ENCODE peak calls at places on chromosomes 12 and 14, in four cellular contexts. One of them, this sample, is unnamed.

GRCh38 chr14:101152855-101153254 is 249.3 kb upstream of the RTL1 start:
- DNase-seq in HepG2: no peak
- DNase-seq in GM12878: no peak
- DNase-seq in K562: no peak
- DNase-seq in this sample: no peak

GRCh38 chr12:38664661-38665269 is 240.6 kb downstream of the CPNE8 start:
- DNase-seq in HepG2: peak; percentile 16
- DNase-seq in GM12878: peak; percentile 15
- DNase-seq in K562: no peak
- DNase-seq in this sample: peak; percentile 23

GRCh38 chr12:95017482-95017881 is 14.0 kb upstream of the NDUFA12 start:
- DNase-seq in HepG2: no peak
- DNase-seq in GM12878: no peak
- DNase-seq in K562: no peak
- DNase-seq in this sample: no peak

GRCh38 chr12:49842519-49843352 is at the start of gene BCDIN3D:
- DNase-seq in HepG2: peak; percentile 83
- DNase-seq in GM12878: peak; percentile 66
- DNase-seq in K562: peak; percentile 91
- DNase-seq in this sample: peak; percentile 79

GRCh38 chr14:25220514-25220913 is 170.6 kb upstream of the STXBP6 start:
- DNase-seq in HepG2: no peak
- DNase-seq in GM12878: no peak
- DNase-seq in K562: no peak
- DNase-seq in this sample: no peak

GRCh38 chr12:1013618-1014489 is 22.8 kb downstream of the ERC1 start:
- DNase-seq in HepG2: no peak
- DNase-seq in GM12878: no peak
- DNase-seq in K562: no peak
- DNase-seq in this sample: no peak

GRCh38 chr14:40981247-40981646 is 625.4 kb upstream of the LRFN5 start:
- DNase-seq in HepG2: no peak
- DNase-seq in GM12878: no peak
- DNase-seq in K562: no peak
- DNase-seq in this sample: no peak

GRCh38 chr12:53551889-53552291 is 44.6 kb upstream of the NPFF start:
- DNase-seq in HepG2: no peak
- DNase-seq in GM12878: no peak
- DNase-seq in K562: no peak
- DNase-seq in this sample: no peak

GRCh38 chr12:119415714-119416113 is 81.2 kb downstream of the CCDC60 start:
- DNase-seq in HepG2: no peak
- DNase-seq in GM12878: no peak
- DNase-seq in K562: no peak
- DNase-seq in this sample: no peak

GRCh38 chr14:28765169-28765906 is 1.2 kb upstream of the FOXG1 start:
- DNase-seq in HepG2: no peak
- DNase-seq in GM12878: no peak
- DNase-seq in K562: no peak
- DNase-seq in this sample: no peak

GRCh38 chr12:85308374-85308773 is 28.4 kb downstream of the ALX1 start:
- DNase-seq in HepG2: no peak
- DNase-seq in GM12878: no peak
- DNase-seq in K562: no peak
- DNase-seq in this sample: no peak

GRCh38 chr14:81366259-81366658 is 33.9 kb downstream of the STON2 start:
- DNase-seq in HepG2: no peak
- DNase-seq in GM12878: no peak
- DNase-seq in K562: no peak
- DNase-seq in this sample: no peak

GRCh38 chr14:94305620-94306019 is 12.6 kb upstream of the SERPINA10 start:
- DNase-seq in HepG2: no peak
- DNase-seq in GM12878: no peak
- DNase-seq in K562: no peak
- DNase-seq in this sample: no peak

GRCh38 chr12:55041651-55042050 is 21.9 kb downstream of the NEUROD4 start:
- DNase-seq in HepG2: no peak
- DNase-seq in GM12878: no peak
- DNase-seq in K562: no peak
- DNase-seq in this sample: no peak

GRCh38 chr12:32163596-32163995 is 56.9 kb downstream of the BICD1 start:
- DNase-seq in HepG2: no peak
- DNase-seq in GM12878: no peak
- DNase-seq in K562: no peak
- DNase-seq in this sample: no peak

GRCh38 chr12:52032431-52032796 is 18.8 kb upstream of the NR4A1 start:
- DNase-seq in HepG2: no peak
- DNase-seq in GM12878: no peak
- DNase-seq in K562: no peak
- DNase-seq in this sample: no peak

GRCh38 chr14:50477760-50478159 is 54.6 kb downstream of the MAP4K5 start:
- DNase-seq in HepG2: no peak
- DNase-seq in GM12878: no peak
- DNase-seq in K562: no peak
- DNase-seq in this sample: no peak

GRCh38 chr14:68651652-68652432 is 141.0 kb downstream of the ZFP36L1 start:
- DNase-seq in HepG2: no peak
- DNase-seq in GM12878: no peak
- DNase-seq in K562: no peak
- DNase-seq in this sample: no peak

GRCh38 chr12:108543642-108544041 is 17.3 kb downstream of the SART3 start:
- DNase-seq in HepG2: no peak
- DNase-seq in GM12878: no peak
- DNase-seq in K562: no peak
- DNase-seq in this sample: no peak

GRCh38 chr14:90426663-90427062 is 29.8 kb downstream of the CALM1 start:
- DNase-seq in HepG2: no peak
- DNase-seq in GM12878: no peak
- DNase-seq in K562: no peak
- DNase-seq in this sample: no peak

DNA sequence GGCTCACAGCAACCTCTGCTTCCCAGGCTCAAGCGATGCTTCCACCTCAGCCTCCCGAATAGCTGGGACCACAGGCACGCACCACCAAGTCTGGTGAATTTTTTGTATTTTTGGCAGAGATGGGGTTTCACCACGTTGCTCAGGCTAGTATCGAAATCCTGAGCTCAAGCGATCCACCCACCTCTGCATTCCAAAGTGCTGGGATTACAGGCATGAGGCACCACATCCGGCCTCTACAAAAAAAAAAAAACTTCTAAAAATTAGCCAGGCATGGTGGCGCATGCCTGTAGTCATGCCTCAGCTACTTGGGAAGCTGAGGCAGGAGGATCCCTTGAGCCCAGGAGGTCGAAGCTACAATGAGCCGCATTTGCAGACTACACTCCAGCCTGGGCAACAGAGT is 104.1 kb upstream of the HMGA2 start:
- DNase-seq in HepG2: no peak
- DNase-seq in GM12878: no peak
- DNase-seq in K562: no peak
- DNase-seq in this sample: no peak
- TF ChIP-seq SP1 in HepG2: no peak
- TF ChIP-seq SP1 in GM12878: no peak
- TF ChIP-seq SP1 in K562: no peak
- TF ChIP-seq SP1 in this sample: no peak

GRCh38 chr12:21774358-21775129 is at the start of gene KCNJ8:
- DNase-seq in HepG2: no peak
- DNase-seq in GM12878: no peak
- DNase-seq in K562: peak; percentile 56
- DNase-seq in this sample: peak; percentile 77
- TF ChIP-seq NR2C2 in HepG2: no peak
- TF ChIP-seq NR2C2 in GM12878: no peak
- TF ChIP-seq NR2C2 in K562: no peak
- TF ChIP-seq NR2C2 in this sample: no peak

DNA sequence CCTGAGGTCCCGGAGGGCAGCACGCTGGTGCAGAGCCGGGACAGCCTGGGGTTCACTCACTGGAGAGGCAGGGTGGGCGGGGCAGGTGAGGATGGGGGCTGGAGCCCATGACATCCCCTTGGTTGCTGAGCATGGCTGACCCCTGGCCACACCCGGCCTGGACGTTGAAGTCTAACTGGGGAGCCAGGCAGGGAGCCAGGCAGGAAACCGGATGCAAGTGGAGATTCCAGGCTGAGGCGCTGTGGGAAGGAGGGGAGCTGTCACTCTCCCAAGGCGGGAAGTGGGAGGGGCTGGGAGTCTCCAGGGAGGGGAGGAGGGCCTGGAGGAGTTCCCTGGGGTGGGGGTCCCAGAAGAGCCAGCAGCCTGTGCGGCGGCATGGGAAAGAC is 7.7 kb upstream of the INF2 start:
- DNase-seq in HepG2: peak; percentile 46
- DNase-seq in GM12878: no peak
- DNase-seq in K562: no peak
- DNase-seq in this sample: peak; percentile 86
- TF ChIP-seq SP1 in HepG2: no peak
- TF ChIP-seq SP1 in GM12878: no peak
- TF ChIP-seq SP1 in K562: no peak
- TF ChIP-seq SP1 in this sample: peak; percentile 52

DNA sequence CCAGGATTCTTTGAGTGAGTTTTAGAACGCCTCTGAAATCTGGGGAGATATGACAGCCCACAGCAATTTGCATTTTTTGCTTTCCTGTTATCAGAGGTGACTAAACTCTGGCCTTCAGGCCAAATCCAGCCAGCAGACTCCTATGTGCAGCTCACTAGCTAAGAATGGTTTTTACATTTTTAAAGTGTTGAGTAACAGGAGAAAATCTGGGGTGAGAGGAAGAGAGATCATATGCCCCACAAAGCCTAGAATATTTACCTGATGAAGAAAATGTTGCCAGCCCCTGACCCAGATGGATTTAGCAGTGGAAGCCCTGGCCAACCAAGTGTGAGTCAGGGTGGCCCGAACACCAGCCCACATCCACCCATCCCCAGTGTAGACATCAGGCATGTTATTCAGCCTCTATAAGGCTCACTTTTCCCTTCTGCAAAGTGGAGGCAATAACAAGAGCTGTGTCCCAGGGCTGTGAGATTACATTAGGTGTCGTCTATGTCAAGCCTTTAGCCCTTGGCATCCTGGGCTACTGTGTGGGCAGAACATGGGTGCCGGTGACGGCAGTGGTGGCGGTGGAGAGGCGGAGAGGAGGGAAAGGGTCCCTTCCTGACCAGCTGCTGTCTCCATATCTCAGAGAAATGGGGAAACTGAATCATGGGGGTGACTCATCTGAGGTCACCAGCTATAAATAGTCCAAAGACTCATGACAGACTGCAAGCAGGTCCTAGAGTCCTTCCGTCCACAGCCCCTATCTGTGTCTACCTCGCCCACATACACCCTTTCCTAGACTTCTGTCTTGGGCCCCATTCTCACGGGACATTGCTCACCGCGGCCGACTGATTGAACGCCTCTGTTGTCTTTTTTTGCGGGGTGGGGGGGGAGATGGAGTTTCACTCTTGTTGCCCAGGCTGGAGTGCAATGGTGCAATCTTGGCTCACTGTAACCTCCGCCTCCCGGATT is 32.6 kb upstream of the CD9 start:
- DNase-seq in HepG2: peak; percentile 30
- DNase-seq in GM12878: peak; percentile 62
- DNase-seq in K562: peak; percentile 64
- DNase-seq in this sample: no peak
- TF ChIP-seq NR2C2 in HepG2: no peak
- TF ChIP-seq NR2C2 in GM12878: no peak
- TF ChIP-seq NR2C2 in K562: peak; percentile 75
- TF ChIP-seq NR2C2 in this sample: no peak

DNA sequence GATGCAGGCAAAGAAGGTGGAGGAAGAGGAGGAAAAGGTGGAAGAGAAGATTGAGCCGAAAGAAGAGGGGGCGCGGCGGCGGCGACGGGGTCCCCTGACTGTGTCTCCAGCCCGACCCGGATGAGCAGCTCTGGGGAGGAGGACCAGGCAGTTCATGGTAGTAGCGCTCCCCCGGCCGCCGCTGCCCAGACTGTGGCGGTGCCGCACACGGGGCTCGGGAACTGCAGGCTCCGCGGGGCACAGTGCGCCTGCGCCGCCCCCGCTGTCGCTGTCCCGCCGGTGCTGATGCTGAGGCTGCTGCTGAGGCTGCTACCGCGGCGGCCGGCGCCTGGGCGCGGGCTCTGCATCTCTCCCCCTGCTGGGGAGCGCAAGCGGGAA is at the start of gene KCNH5:
- DNase-seq in HepG2: no peak
- DNase-seq in GM12878: no peak
- DNase-seq in K562: no peak
- DNase-seq in this sample: peak; percentile 76
- TF ChIP-seq SP1 in HepG2: no peak
- TF ChIP-seq SP1 in GM12878: no peak
- TF ChIP-seq SP1 in K562: no peak
- TF ChIP-seq SP1 in this sample: no peak

GRCh38 chr14:64654931-64655330 is 49.3 kb upstream of the PLEKHG3 start:
- DNase-seq in HepG2: no peak
- DNase-seq in GM12878: no peak
- DNase-seq in K562: no peak
- DNase-seq in this sample: no peak
- TF ChIP-seq NR2C2 in HepG2: no peak
- TF ChIP-seq NR2C2 in GM12878: no peak
- TF ChIP-seq NR2C2 in K562: no peak
- TF ChIP-seq NR2C2 in this sample: no peak

This sample was measured in WTC11.